ENCODE peak calls at places on chromosomes 11 and 22, in five cellular contexts. One of them, this sample, is unnamed.

GRCh38 chr11:808427-809286 is 1.1 kb upstream of the RPLP2 start:
- DNase-seq in fibroblast of lung: no peak
- DNase-seq in Calu3: no peak
- DNase-seq in psoas muscle: peak; percentile 91
- DNase-seq in fibroblast of the aortic adventitia: no peak
- DNase-seq in this sample: no peak

GRCh38 chr11:118152552-118153471 is at the start of gene SCN4B:
- DNase-seq in fibroblast of the aortic adventitia: peak; percentile 22
- DNase-seq in Calu3: peak; percentile 31
- DNase-seq in fibroblast of lung: peak; percentile 41
- DNase-seq in psoas muscle: peak; percentile 63
- DNase-seq in this sample: peak; percentile 84

GRCh38 chr11:62931501-62932278 is 10.5 kb upstream of the CHRM1 start:
- DNase-seq in fibroblast of the aortic adventitia: no peak
- DNase-seq in fibroblast of lung: no peak
- DNase-seq in psoas muscle: no peak
- DNase-seq in Calu3: no peak
- DNase-seq in this sample: no peak

GRCh38 chr22:46287873-46288751 is 8.6 kb upstream of the GTSE1 start:
- DNase-seq in fibroblast of lung: no peak
- DNase-seq in fibroblast of the aortic adventitia: no peak
- DNase-seq in psoas muscle: peak; percentile 49
- DNase-seq in Calu3: no peak
- DNase-seq in this sample: no peak

GRCh38 chr11:24748261-24748660 is 251.4 kb downstream of the LUZP2 start:
- DNase-seq in Calu3: no peak
- DNase-seq in fibroblast of the aortic adventitia: no peak
- DNase-seq in psoas muscle: no peak
- DNase-seq in fibroblast of lung: no peak
- DNase-seq in this sample: no peak

GRCh38 chr11:2395856-2396255 is 4.7 kb upstream of the TSSC4 start:
- DNase-seq in Calu3: no peak
- DNase-seq in fibroblast of the aortic adventitia: no peak
- DNase-seq in fibroblast of lung: no peak
- DNase-seq in psoas muscle: no peak
- DNase-seq in this sample: no peak

GRCh38 chr11:113278481-113278880 is 35.9 kb upstream of the TTC12 start:
- DNase-seq in fibroblast of the aortic adventitia: no peak
- DNase-seq in Calu3: no peak
- DNase-seq in psoas muscle: no peak
- DNase-seq in fibroblast of lung: no peak
- DNase-seq in this sample: no peak

GRCh38 chr22:46673677-46674236 is 53.6 kb downstream of the GRAMD4 start:
- DNase-seq in psoas muscle: no peak
- DNase-seq in Calu3: no peak
- DNase-seq in fibroblast of the aortic adventitia: no peak
- DNase-seq in fibroblast of lung: no peak
- DNase-seq in this sample: no peak

GRCh38 chr11:121671276-121672168 is 218.8 kb upstream of the SORL1-AS1 start:
- DNase-seq in fibroblast of lung: peak; percentile 50
- DNase-seq in Calu3: no peak
- DNase-seq in psoas muscle: no peak
- DNase-seq in fibroblast of the aortic adventitia: peak; percentile 65
- DNase-seq in this sample: no peak

GRCh38 chr11:119149371-119150275 is 771 bp downstream of the ABCG4 start:
- DNase-seq in fibroblast of lung: no peak
- DNase-seq in psoas muscle: no peak
- DNase-seq in fibroblast of the aortic adventitia: no peak
- DNase-seq in Calu3: no peak
- DNase-seq in this sample: peak; percentile 59

GRCh38 chr11:113805640-113806039 is 26.0 kb downstream of the CLDN25 start:
- DNase-seq in fibroblast of the aortic adventitia: no peak
- DNase-seq in psoas muscle: no peak
- DNase-seq in Calu3: no peak
- DNase-seq in fibroblast of lung: no peak
- DNase-seq in this sample: no peak

GRCh38 chr11:70853103-70853830 is 399.1 kb downstream of the SHANK2 start:
- DNase-seq in psoas muscle: no peak
- DNase-seq in Calu3: no peak
- DNase-seq in fibroblast of lung: no peak
- DNase-seq in fibroblast of the aortic adventitia: no peak
- DNase-seq in this sample: no peak

GRCh38 chr11:16603890-16604783 is 134.3 kb upstream of the C11orf58 start:
- DNase-seq in fibroblast of the aortic adventitia: no peak
- DNase-seq in psoas muscle: peak; percentile 70
- DNase-seq in fibroblast of lung: peak; percentile 55
- DNase-seq in Calu3: peak; percentile 51
- DNase-seq in this sample: peak; percentile 60

GRCh38 chr11:69066122-69067112 is 17.7 kb downstream of the TPCN2 start:
- DNase-seq in fibroblast of lung: no peak
- DNase-seq in psoas muscle: no peak
- DNase-seq in Calu3: no peak
- DNase-seq in fibroblast of the aortic adventitia: no peak
- DNase-seq in this sample: no peak

GRCh38 chr11:131408011-131408640 is 37.7 kb downstream of the NTM start:
- DNase-seq in fibroblast of the aortic adventitia: peak; percentile 3
- DNase-seq in fibroblast of lung: peak; percentile 18
- DNase-seq in Calu3: no peak
- DNase-seq in psoas muscle: no peak
- DNase-seq in this sample: peak; percentile 59

GRCh38 chr11:62671604-62672528 is at the start of the genes LBHD1 and UQCC3:
- DNase-seq in fibroblast of the aortic adventitia: peak; percentile 90
- DNase-seq in psoas muscle: peak; percentile 74
- DNase-seq in Calu3: peak; percentile 66
- DNase-seq in fibroblast of lung: peak; percentile 92
- DNase-seq in this sample: peak; percentile 81

GRCh38 chr11:119806064-119806915 is 77.3 kb upstream of the NECTIN1 start:
- DNase-seq in psoas muscle: no peak
- DNase-seq in Calu3: no peak
- DNase-seq in fibroblast of lung: no peak
- DNase-seq in fibroblast of the aortic adventitia: no peak
- DNase-seq in this sample: no peak

GRCh38 chr11:57049749-57050148 is 61.0 kb downstream of the OR5AK2 start:
- DNase-seq in fibroblast of the aortic adventitia: no peak
- DNase-seq in fibroblast of lung: no peak
- DNase-seq in psoas muscle: no peak
- DNase-seq in Calu3: no peak
- DNase-seq in this sample: no peak

GRCh38 chr22:49972163-49973017 is 11.8 kb downstream of the PIM3 start:
- DNase-seq in Calu3: no peak
- DNase-seq in fibroblast of the aortic adventitia: no peak
- DNase-seq in psoas muscle: peak; percentile 48
- DNase-seq in fibroblast of lung: no peak
- DNase-seq in this sample: peak; percentile 14

GRCh38 chr22:33477131-33478111 is 419.2 kb upstream of the SYN3 start:
- DNase-seq in psoas muscle: no peak
- DNase-seq in fibroblast of the aortic adventitia: no peak
- DNase-seq in fibroblast of lung: no peak
- DNase-seq in Calu3: no peak
- DNase-seq in this sample: no peak

GRCh38 chr22:21661991-21662390 is 3.8 kb upstream of the PPIL2 start:
- DNase-seq in psoas muscle: no peak
- DNase-seq in Calu3: no peak
- DNase-seq in fibroblast of lung: no peak
- DNase-seq in fibroblast of the aortic adventitia: no peak
- DNase-seq in this sample: no peak

GRCh38 chr22:21659864-21660525 is 5.8 kb upstream of the PPIL2 start:
- DNase-seq in Calu3: no peak
- DNase-seq in fibroblast of the aortic adventitia: no peak
- DNase-seq in psoas muscle: no peak
- DNase-seq in fibroblast of lung: no peak
- DNase-seq in this sample: no peak

GRCh38 chr22:21660904-21661303 is 4.9 kb upstream of the PPIL2 start:
- DNase-seq in fibroblast of lung: no peak
- DNase-seq in psoas muscle: no peak
- DNase-seq in fibroblast of the aortic adventitia: no peak
- DNase-seq in Calu3: no peak
- DNase-seq in this sample: no peak

GRCh38 chr22:21657020-21657360 is 8.8 kb upstream of the PPIL2 start:
- DNase-seq in fibroblast of lung: no peak
- DNase-seq in fibroblast of the aortic adventitia: no peak
- DNase-seq in psoas muscle: no peak
- DNase-seq in Calu3: no peak
- DNase-seq in this sample: no peak

DNA sequence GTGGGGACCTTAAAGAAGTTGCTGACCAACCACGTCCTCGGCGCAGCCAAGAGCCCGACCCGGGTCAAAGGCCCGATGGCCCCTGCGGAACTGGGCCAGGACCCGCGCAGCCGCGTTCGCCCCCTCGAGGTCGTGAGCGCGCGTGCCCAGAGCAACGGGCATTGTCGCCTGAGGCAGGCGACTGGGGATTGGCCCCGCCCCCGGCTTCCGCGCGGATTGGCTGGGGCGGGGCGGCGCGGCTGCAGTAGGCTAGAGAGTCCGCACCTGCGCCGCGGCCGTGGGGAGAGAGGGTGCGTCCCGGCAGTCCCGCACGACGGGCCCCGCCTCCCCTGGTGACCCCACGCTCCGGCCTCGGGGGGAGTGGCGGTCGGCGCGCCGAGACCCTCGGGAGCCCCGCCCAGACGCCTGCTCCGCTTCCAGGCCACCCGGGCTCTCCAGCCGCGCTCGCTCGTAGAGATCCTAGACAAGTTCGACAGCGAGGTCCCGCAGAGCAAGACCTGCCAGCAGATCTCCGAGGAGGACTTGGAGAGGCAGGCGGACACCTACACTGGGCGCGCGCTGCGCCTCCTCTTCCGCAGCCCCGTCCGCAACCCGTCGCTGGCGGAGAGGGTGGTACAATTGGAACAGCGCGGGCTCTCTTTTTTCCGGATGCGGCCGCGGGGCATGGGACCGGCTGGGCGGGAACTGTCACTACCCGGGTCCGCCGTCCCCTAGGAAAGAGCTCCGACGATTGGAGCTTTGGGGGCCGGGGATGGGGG is 8.3 kb upstream of the PPIL2 start:
- DNase-seq in fibroblast of lung: peak; percentile 11
- DNase-seq in Calu3: peak; percentile 91
- DNase-seq in fibroblast of the aortic adventitia: no peak
- DNase-seq in psoas muscle: peak; percentile 73
- DNase-seq in this sample: peak; percentile 91
- TF ChIP-seq CTCF in fibroblast of lung: no peak
- TF ChIP-seq CTCF in Calu3: peak; percentile 22
- TF ChIP-seq CTCF in fibroblast of the aortic adventitia: peak; percentile 7
- TF ChIP-seq CTCF in psoas muscle: peak; percentile 15
- TF ChIP-seq CTCF in this sample: no peak

DNA sequence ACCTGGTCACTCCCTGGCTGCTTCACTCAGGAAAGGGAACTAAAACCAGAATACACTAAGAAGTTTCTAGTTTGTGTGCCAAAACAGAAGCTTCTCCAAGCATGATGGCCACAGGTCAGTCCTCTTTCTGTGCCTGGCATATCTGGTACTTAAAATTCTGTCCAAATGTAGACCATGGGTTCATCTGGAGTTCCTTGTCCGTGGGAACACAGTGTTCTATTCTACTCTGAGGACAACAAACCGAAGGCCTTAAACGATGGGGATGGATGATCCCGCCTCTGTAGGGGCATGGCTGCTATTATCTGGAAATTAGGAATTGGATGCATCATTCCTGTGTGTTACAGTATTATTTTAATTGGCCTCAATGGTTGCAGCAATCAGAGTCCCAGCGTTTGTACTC is 6.1 kb upstream of the DLAT start:
- DNase-seq in fibroblast of lung: no peak
- DNase-seq in Calu3: no peak
- DNase-seq in psoas muscle: no peak
- DNase-seq in fibroblast of the aortic adventitia: no peak
- DNase-seq in this sample: no peak
- TF ChIP-seq CTCF in fibroblast of lung: no peak
- TF ChIP-seq CTCF in Calu3: no peak
- TF ChIP-seq CTCF in psoas muscle: no peak
- TF ChIP-seq CTCF in fibroblast of the aortic adventitia: no peak
- TF ChIP-seq CTCF in this sample: no peak

GRCh38 chr11:7170431-7170830 is 81.3 kb upstream of the SYT9 start:
- DNase-seq in Calu3: no peak
- DNase-seq in fibroblast of lung: no peak
- DNase-seq in psoas muscle: no peak
- DNase-seq in fibroblast of the aortic adventitia: no peak
- DNase-seq in this sample: no peak

GRCh38 chr11:7168741-7168990 is 79.9 kb downstream of the RBMXL2 start:
- DNase-seq in fibroblast of the aortic adventitia: no peak
- DNase-seq in psoas muscle: no peak
- DNase-seq in Calu3: no peak
- DNase-seq in fibroblast of lung: no peak
- DNase-seq in this sample: no peak

GRCh38 chr11:7165911-7166310 is 77.1 kb downstream of the RBMXL2 start:
- DNase-seq in psoas muscle: no peak
- DNase-seq in fibroblast of lung: no peak
- DNase-seq in Calu3: no peak
- DNase-seq in fibroblast of the aortic adventitia: peak; percentile 3
- DNase-seq in this sample: no peak

DNA sequence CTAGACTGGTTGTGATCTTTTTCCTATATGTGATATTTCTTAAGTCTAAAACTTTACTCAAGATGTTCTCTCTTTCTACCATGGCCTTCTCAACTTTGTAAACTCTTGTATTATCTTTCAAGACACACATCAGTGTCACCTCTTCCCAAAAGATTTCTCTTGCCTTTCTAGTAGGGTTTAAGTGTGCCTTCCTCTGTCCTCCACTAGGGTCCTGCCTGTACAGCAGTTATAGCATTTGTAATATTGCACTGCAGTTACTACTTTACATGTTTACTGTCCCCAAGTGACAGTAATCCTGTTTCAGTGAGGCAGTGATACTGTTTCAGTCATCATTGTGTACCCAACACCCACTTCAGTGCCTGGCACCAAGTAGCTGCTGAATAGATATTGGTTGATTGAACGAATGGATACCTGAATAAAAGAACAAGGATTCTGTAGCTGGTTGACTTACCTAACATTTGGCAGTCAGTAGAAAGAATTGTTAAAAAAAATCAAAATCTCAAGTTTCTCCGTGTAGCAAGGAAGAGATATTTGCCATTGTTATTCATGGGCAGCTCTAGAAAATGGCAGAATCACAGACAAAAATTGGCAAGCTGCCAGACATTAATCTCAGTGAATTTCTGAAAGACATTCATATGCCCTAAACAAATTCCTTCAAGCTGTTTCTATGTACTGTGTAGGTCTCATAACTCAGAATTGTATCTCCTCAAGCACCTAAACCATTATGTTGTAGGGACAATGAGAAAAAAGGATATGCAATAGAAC is 79.4 kb downstream of the RBMXL2 start:
- DNase-seq in fibroblast of the aortic adventitia: peak; percentile 2
- DNase-seq in Calu3: no peak
- DNase-seq in psoas muscle: no peak
- DNase-seq in fibroblast of lung: no peak
- DNase-seq in this sample: no peak
- TF ChIP-seq CTCF in fibroblast of the aortic adventitia: no peak
- TF ChIP-seq CTCF in Calu3: no peak
- TF ChIP-seq CTCF in psoas muscle: no peak
- TF ChIP-seq CTCF in fibroblast of lung: no peak
- TF ChIP-seq CTCF in this sample: no peak

DNA sequence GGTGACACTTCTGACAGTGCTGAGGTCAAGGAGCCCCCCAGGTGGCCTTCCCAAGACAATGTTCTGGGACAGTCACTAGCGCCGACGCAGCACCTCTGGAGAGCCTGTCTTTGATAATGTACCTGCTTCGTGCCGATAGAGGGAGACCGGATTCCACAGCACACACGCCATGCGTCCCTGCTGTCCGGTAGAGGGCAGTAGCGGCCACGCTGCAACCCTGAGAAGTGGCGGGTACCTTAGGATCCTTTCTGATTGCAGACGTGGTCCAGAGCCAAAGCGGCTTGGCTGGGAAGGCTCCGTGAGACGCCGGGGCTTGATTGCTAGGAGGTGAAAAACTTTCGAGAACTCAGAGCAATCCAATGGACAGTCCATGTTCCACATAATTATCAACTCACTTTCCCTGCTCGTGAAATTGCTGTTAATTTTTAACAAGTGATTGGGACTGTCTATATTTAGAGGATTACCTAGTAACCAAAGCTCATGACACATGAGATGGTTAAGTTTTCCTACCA is 11.4 kb upstream of the BARX2 start:
- DNase-seq in Calu3: peak; percentile 88
- DNase-seq in fibroblast of lung: peak; percentile 84
- DNase-seq in psoas muscle: peak; percentile 82
- DNase-seq in fibroblast of the aortic adventitia: peak; percentile 85
- DNase-seq in this sample: peak; percentile 91
- TF ChIP-seq CTCF in Calu3: peak; percentile 92
- TF ChIP-seq CTCF in fibroblast of lung: peak; percentile 100
- TF ChIP-seq CTCF in psoas muscle: peak; percentile 87
- TF ChIP-seq CTCF in fibroblast of the aortic adventitia: peak; percentile 100
- TF ChIP-seq CTCF in this sample: peak; percentile 100